ENCODE peak calls at places on chromosome 1, in seven cellular contexts. G is NCI-H146; P is CD4-positive, alpha-beta memory T cell; B is right cardiac atrium; I is stimulated activated CD4-positive, alpha-beta T cell treated with anti-CD3 and anti-CD28 coated beads, Interleukin-4, amount 100 ng/mL, for 24 hours; O is posterior cingulate gyrus; U is stimulated activated naive CD4-positive, alpha-beta T cell. E is an unnamed sample.

GRCh38 chr1:112359961-112360767 is 35.9 kb upstream of the CTTNBP2NL start:
- DNase-seq in U (no peak), O (peak), I (no peak), B (peak), G (no peak), P (no peak), E (no peak)

GRCh38 chr1:179055930-179056329 is 25.9 kb upstream of the TOR3A start:
- DNase-seq in O (no peak), P (no peak), U (no peak), I (no peak), B (no peak), G (no peak), E (no peak)

GRCh38 chr1:185533596-185533995 is 200.6 kb upstream of the HMCN1 start:
- DNase-seq in I (no peak), B (no peak), O (no peak), U (no peak), P (no peak), G (no peak), E (no peak)

GRCh38 chr1:243718893-243719292 is 131.2 kb downstream of the AKT3 start:
- DNase-seq in U (no peak), G (no peak), I (no peak), O (no peak), P (no peak), B (no peak), E (no peak)

GRCh38 chr1:173954179-173954578 is 37.1 kb upstream of the SERPINC1 start:
- DNase-seq in O (no peak), B (no peak), U (no peak), I (no peak), P (no peak), G (no peak), E (no peak)

GRCh38 chr1:214028999-214029406 is 41.2 kb downstream of the PROX1 start:
- DNase-seq in G (peak), I (no peak), P (no peak), U (no peak), O (no peak), B (no peak), E (no peak)

GRCh38 chr1:38455829-38456563 is 403.6 kb downstream of the RRAGC start:
- DNase-seq in P (no peak), B (no peak), O (no peak), U (no peak), I (no peak), G (no peak), E (no peak)

GRCh38 chr1:228226956-228227791 is 19.3 kb downstream of the OBSCN start:
- DNase-seq in O (no peak), G (no peak), U (no peak), P (no peak), I (no peak), B (no peak), E (no peak)

GRCh38 chr1:219549215-219549614 is 63.7 kb downstream of the ZC3H11B start:
- DNase-seq in I (no peak), O (no peak), B (no peak), G (no peak), U (no peak), P (no peak), E (no peak)

GRCh38 chr1:17010601-17011438 is 908 bp downstream of the ATP13A2 start:
- DNase-seq in I (no peak), O (peak), B (peak), P (peak), U (no peak), G (no peak), E (peak)